ENCODE peak calls at places on chromosomes 12 and 14, in five cellular contexts. Y, U, M, E and V are unnamed samples.

GRCh38 chr12:123767613-123768012 is 5.5 kb downstream of the DNAH10 start:
- DNase-seq in Y (no peak), U (no peak), M (peak), E (no peak), V (no peak)

GRCh38 chr12:4283512-4284255 is 10.1 kb downstream of the CCND2 start:
- DNase-seq in Y (no peak), U (no peak), M (no peak), E (no peak), V (no peak)

GRCh38 chr12:11545438-11546330 is 103.8 kb upstream of the ETV6 start:
- DNase-seq in Y (no peak), U (no peak), M (peak), E (no peak), V (no peak)

GRCh38 chr14:91078095-91078737 is 17.8 kb upstream of the RPS6KA5 start:
- DNase-seq in Y (no peak), U (no peak), M (no peak), E (no peak), V (no peak)

GRCh38 chr12:93889516-93890202 is 212.5 kb downstream of the CRADD start:
- DNase-seq in Y (no peak), U (no peak), M (no peak), E (no peak), V (no peak)

GRCh38 chr14:20680843-20681347 is 3.5 kb upstream of the RNASE4 start:
- DNase-seq in Y (no peak), U (no peak), M (no peak), E (no peak), V (no peak)

GRCh38 chr14:35211067-35211466 is 81.1 kb upstream of the PSMA6 start:
- DNase-seq in Y (no peak), U (no peak), M (no peak), E (no peak), V (no peak)

GRCh38 chr12:88235183-88235833 is 93.2 kb downstream of the TMTC3 start:
- DNase-seq in Y (no peak), U (no peak), M (no peak), E (no peak), V (no peak)

GRCh38 chr12:104064842-104065441 is 611 bp downstream of the HCFC2 start:
- DNase-seq in Y (peak), U (no peak), M (no peak), E (no peak), V (no peak)

GRCh38 chr12:93862424-93862823 is 185.2 kb downstream of the CRADD start:
- DNase-seq in Y (no peak), U (no peak), M (no peak), E (no peak), V (no peak)

GRCh38 chr14:85402546-85403162 is 127.3 kb upstream of the FLRT2 start:
- DNase-seq in Y (no peak), U (no peak), M (no peak), E (no peak), V (no peak)

GRCh38 chr14:73173092-73173735 is 36.9 kb downstream of the PSEN1 start:
- DNase-seq in Y (no peak), U (no peak), M (peak), E (peak), V (peak)

GRCh38 chr12:114476159-114476558 is 70.2 kb upstream of the TBX5 start:
- DNase-seq in Y (no peak), U (no peak), M (no peak), E (peak), V (no peak)

GRCh38 chr12:78406776-78407335 is 457.7 kb upstream of the SYT1 start:
- DNase-seq in Y (no peak), U (no peak), M (peak), E (no peak), V (no peak)

GRCh38 chr12:98606367-98606985 is 13.0 kb downstream of the SLC25A3 start:
- DNase-seq in Y (no peak), U (no peak), M (no peak), E (no peak), V (no peak)

GRCh38 chr12:94712852-94713545 is 62.6 kb upstream of the TMCC3 start:
- DNase-seq in Y (no peak), U (no peak), M (no peak), E (no peak), V (no peak)

GRCh38 chr12:116534341-116535121 is 24.6 kb upstream of the MAP1LC3B2 start:
- DNase-seq in Y (no peak), U (no peak), M (no peak), E (no peak), V (no peak)

GRCh38 chr14:22314183-22314820 is 274.7 kb downstream of the DAD1 start:
- DNase-seq in Y (no peak), U (peak), M (peak), E (no peak), V (no peak)

GRCh38 chr12:20150835-20151234 is 217.5 kb upstream of the PDE3A start:
- DNase-seq in Y (no peak), U (no peak), M (no peak), E (no peak), V (no peak)

GRCh38 chr14:101074124-101075024 is 170.9 kb upstream of the RTL1 start:
- DNase-seq in Y (no peak), U (no peak), M (no peak), E (no peak), V (no peak)

GRCh38 chr12:116659771-116660481 is 77.9 kb downstream of the SPRING1 start:
- DNase-seq in Y (no peak), U (no peak), M (no peak), E (no peak), V (no peak)

GRCh38 chr14:64761441-64762043 is 57.3 kb downstream of the PLEKHG3 start:
- DNase-seq in Y (no peak), U (no peak), M (no peak), E (no peak), V (no peak)

GRCh38 chr14:99982449-99983250 is 82.6 kb upstream of the EVL start:
- DNase-seq in Y (no peak), U (peak), M (peak), E (peak), V (no peak)

GRCh38 chr12:28811457-28811856 is 337.6 kb upstream of the FAR2 start:
- DNase-seq in Y (no peak), U (no peak), M (no peak), E (no peak), V (no peak)

GRCh38 chr12:125140239-125140917 is 75.1 kb downstream of the AACS start:
- DNase-seq in Y (no peak), U (no peak), M (no peak), E (no peak), V (no peak)

GRCh38 chr12:22042981-22043669 is 2.9 kb upstream of the CMAS start:
- DNase-seq in Y (no peak), U (no peak), M (no peak), E (peak), V (no peak)

GRCh38 chr12:53221203-53222076 is 10.6 kb downstream of the RARG start:
- DNase-seq in Y (peak), U (peak), M (no peak), E (no peak), V (no peak)

GRCh38 chr14:54776361-54777001 is 126.1 kb downstream of the GCH1 start:
- DNase-seq in Y (no peak), U (peak), M (no peak), E (peak), V (no peak)

GRCh38 chr12:56632701-56633464 is 2.8 kb upstream of the BAZ2A start:
- DNase-seq in Y (no peak), U (no peak), M (no peak), E (no peak), V (no peak)

GRCh38 chr12:1827806-1828805 is 7.7 kb downstream of the LRTM2 start:
- DNase-seq in Y (no peak), U (no peak), M (no peak), E (no peak), V (no peak)

GRCh38 chr12:51419473-51420228 is 5.0 kb upstream of the SLC4A8 start:
- DNase-seq in Y (no peak), U (no peak), M (no peak), E (no peak), V (no peak)

GRCh38 chr12:98724384-98725155 is 79.5 kb downstream of the APAF1 start:
- DNase-seq in Y (no peak), U (no peak), M (no peak), E (no peak), V (no peak)

GRCh38 chr14:104443391-104444158 is 136.0 kb upstream of the C14orf180 start:
- DNase-seq in Y (no peak), U (no peak), M (no peak), E (no peak), V (no peak)

GRCh38 chr12:71731439-71732356 is 23.0 kb upstream of the RAB21 start:
- DNase-seq in Y (no peak), U (no peak), M (no peak), E (no peak), V (peak)

GRCh38 chr12:46559311-46559710 is 186.7 kb upstream of the SLC38A2 start:
- DNase-seq in Y (no peak), U (no peak), M (no peak), E (no peak), V (no peak)

DNA sequence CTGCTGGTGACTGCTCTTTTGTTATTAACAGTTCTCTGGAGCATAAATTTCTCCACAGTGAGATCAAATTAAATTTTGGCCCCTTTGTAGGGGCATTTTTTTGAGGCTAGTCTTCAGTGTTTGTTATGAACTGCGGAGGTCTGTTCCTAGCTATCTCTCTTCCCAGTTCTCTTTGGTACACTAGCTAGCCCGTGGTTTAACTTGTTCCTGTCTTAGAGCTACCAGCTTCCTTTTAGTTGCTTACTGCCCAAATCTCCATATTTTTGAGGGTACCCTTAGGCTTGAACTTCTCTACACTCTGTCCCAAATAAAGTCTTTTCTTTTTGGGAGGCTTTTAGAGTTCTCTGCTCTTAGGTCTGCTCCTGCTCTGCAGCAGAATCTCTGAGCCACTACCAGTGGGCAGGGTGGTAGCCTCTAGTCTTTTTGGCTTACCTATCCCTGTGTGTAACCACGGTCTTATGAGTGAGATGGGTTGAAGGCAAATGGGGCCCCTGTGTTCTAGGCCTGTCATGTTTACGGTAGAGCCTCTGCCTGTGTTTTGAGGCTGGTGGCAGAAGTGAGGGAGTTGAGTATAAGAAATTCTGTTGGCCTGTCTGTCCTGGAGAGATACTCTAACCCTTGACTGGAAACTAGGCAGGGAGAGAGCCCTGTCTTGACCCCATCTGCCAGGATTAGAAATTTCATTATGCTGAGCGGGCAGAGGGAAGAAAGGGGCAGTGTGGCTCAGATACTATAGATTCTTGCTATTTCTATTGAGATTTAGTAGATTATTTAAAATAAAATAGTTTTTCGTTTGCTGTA is 21.0 kb downstream of the CNOT2 start:
- DNase-seq in Y (no peak), U (no peak), M (no peak), E (no peak), V (no peak)
- H3K4me3 ChIP-seq in Y (no peak), U (no peak), M (no peak), E (no peak), V (no peak)

DNA sequence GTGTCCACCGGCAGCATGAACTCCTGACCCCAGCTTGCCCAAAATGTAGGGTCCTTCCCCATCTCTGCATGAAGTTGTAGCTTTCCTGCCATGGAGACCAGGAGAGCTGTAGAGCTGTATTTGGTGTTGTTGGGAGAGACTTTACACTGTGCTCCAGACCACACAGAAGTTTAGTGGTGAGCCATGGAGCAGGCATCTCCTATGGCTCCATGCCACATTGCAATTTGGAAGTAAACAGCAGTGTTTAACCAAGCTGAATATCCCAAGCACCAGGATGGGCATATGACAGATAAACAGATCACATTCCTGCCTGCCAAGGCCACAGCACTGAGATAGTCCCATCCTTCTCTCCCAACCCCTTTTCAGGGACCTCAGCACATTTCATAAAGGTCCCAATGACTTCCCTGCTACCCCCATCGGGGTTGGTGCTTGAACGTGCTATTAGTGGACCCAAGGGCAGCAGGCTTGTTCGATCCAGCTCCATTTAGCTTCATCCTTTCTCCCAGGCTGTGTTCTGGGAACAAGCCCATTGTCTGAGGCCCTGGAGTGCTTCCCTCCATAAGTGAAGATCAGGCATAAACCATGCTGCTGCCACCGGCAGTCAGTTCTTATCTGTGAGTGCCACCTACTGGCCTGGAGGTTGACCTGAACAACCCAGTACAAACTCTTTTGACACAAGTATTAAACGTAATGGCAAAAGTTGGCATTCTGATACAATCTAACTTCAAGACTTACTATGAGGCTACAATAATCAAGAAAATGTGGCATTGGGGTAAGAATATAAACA is 172.3 kb upstream of the ATXN7L3B start:
- DNase-seq in Y (no peak), U (no peak), M (no peak), E (peak), V (no peak)
- TF ChIP-seq CTCF in Y (no peak), U (no peak), M (peak), E (peak), V (peak)

GRCh38 chr14:70988452-70988851 is 81.2 kb downstream of the PCNX1 start:
- DNase-seq in Y (no peak), U (no peak), M (no peak), E (no peak), V (no peak)

GRCh38 chr14:70981005-70981952 is 74.0 kb downstream of the PCNX1 start:
- DNase-seq in Y (no peak), U (no peak), M (no peak), E (no peak), V (no peak)

GRCh38 chr14:70982204-70982603 is 74.9 kb downstream of the PCNX1 start:
- DNase-seq in Y (no peak), U (no peak), M (no peak), E (no peak), V (no peak)

GRCh38 chr14:70987042-70987441 is 79.8 kb downstream of the PCNX1 start:
- DNase-seq in Y (no peak), U (no peak), M (no peak), E (no peak), V (no peak)
- H3K4me3 ChIP-seq in Y (no peak), U (no peak), M (no peak), E (no peak), V (no peak)

GRCh38 chr14:106522990-106523389 is 996.6 kb downstream of the TMEM121 start:
- DNase-seq in Y (no peak), U (no peak), M (no peak), E (no peak), V (no peak)

GRCh38 chr14:106513302-106513701 is 986.9 kb downstream of the TMEM121 start:
- DNase-seq in Y (no peak), U (no peak), M (no peak), E (no peak), V (no peak)

DNA sequence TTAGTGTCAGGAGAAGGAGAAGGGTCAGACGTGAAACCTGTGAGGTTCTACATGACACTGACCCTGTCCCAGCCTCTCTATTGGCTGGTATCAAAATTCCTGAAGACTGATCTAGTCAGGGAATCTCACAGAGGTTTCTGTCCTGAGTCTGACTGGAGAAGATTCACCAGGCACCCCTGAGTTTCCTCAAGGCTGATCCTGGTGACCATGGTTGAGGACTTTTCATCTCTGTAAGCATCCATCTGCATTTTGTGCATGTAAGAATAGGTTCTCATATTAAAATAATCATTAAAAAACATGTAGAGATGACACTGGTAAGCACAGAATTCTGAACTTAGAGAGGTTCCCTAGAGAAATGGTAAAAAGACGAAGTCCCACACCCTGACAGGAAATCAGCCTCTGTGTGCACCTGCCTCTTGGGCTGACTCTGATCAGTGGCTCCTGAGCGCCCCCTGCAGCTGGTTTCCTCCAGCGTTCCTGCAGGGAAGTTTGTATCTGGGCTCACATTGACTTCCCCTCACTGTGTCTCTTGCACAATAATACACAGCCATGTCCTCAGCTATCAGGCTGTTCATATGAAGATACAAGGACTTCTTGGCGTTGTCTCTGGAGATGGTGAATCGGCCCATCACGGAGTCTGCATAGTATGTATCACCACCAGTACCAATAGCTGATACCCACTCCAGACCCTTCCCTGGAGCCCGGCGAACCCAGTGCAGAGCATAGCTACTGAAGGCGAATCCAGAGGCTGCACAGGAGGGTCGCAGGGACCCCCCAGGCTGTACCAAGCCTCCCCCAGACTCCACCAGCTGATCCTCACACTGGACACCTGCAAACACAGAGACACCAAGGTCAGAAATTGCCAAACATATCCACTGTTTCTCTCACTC is 991.9 kb downstream of the TMEM121 start:
- DNase-seq in Y (no peak), U (no peak), M (peak), E (no peak), V (no peak)
- TF ChIP-seq CTCF in Y (no peak), U (peak), M (peak), E (no peak), V (no peak)